ENCODE peak calls at places on chromosome 7, in seven cellular contexts. R, N, S, J, H, U and W are unnamed samples.

GRCh38 chr7:43890468-43890867 is 15.9 kb downstream of the URGCP start:
- DNase-seq in R (no peak), N (no peak), H (no peak), S (no peak), J (no peak), U (no peak), W (no peak)

GRCh38 chr7:155222046-155222445 is 75.6 kb upstream of the INSIG1 start:
- DNase-seq in N (no peak), R (no peak), J (no peak), H (no peak), S (no peak), U (no peak), W (no peak)

GRCh38 chr7:159193543-159193942 is 48.9 kb upstream of the VIPR2 start:
- DNase-seq in J (no peak), N (no peak), R (no peak), U (no peak), H (no peak), S (no peak), W (no peak)

GRCh38 chr7:134671670-134672069 is 25.0 kb downstream of the BPGM start:
- DNase-seq in N (no peak), H (no peak), U (no peak), R (no peak), S (no peak), J (no peak), W (no peak)

GRCh38 chr7:12582362-12582761 is 11.8 kb downstream of the SCIN start:
- DNase-seq in R (no peak), S (no peak), N (no peak), U (no peak), J (no peak), H (no peak), W (no peak)

GRCh38 chr7:131234719-131235488 is 92.8 kb upstream of the MKLN1 start:
- DNase-seq in H (no peak), S (no peak), J (no peak), R (peak), U (no peak), N (no peak), W (no peak)

GRCh38 chr7:111043533-111043932 is 47.4 kb upstream of the LRRN3 start:
- DNase-seq in N (no peak), J (no peak), H (no peak), S (no peak), R (no peak), U (no peak), W (no peak)

GRCh38 chr7:133330085-133330484 is 77.2 kb downstream of the EXOC4 start:
- DNase-seq in H (no peak), J (no peak), U (no peak), S (no peak), N (no peak), R (no peak), W (no peak)

GRCh38 chr7:37117261-37117660 is 331.4 kb downstream of the ELMO1 start:
- DNase-seq in U (no peak), S (no peak), N (no peak), R (no peak), J (no peak), H (no peak), W (no peak)

GRCh38 chr7:13990319-13990983 is 985 bp upstream of the ETV1 start:
- DNase-seq in U (no peak), H (no peak), S (no peak), N (no peak), R (peak), J (peak), W (no peak)